ENCODE peak calls at places on chromosomes 12 and 14, in eight cellular contexts. T is sigmoid colon, K is fibroblast of lung, B is pancreas, O is SK-N-SH, A is brain microvascular endothelial cell, V is GM23338, C is fibroblast of the aortic adventitia. U is an unnamed sample.

GRCh38 chr14:105617201-105617777 is 90.9 kb downstream of the TMEM121 start:
- DNase-seq in T (no peak), K (no peak), B (no peak), O (no peak), A (no peak), V (no peak), C (no peak), U (no peak)

GRCh38 chr14:90091393-90091792 is 29.6 kb downstream of the KCNK13 start:
- DNase-seq in T (no peak), K (peak), B (no peak), O (peak), A (peak), V (no peak), C (peak), U (no peak)

GRCh38 chr14:45377201-45377600 is 124.2 kb upstream of the MIS18BP1 start:
- DNase-seq in T (no peak), K (no peak), B (no peak), O (no peak), A (no peak), V (no peak), C (no peak), U (no peak)

GRCh38 chr12:94555687-94556086 is 94.7 kb downstream of the TMCC3 start:
- DNase-seq in T (no peak), K (no peak), B (no peak), O (no peak), A (no peak), V (no peak), C (no peak), U (peak)

GRCh38 chr12:98951401-98951800 is 306.3 kb downstream of the APAF1 start:
- DNase-seq in T (no peak), K (no peak), B (no peak), O (no peak), A (no peak), V (no peak), C (no peak), U (no peak)

GRCh38 chr12:1474567-1475153 is 119.7 kb downstream of the FBXL14 start:
- DNase-seq in T (no peak), K (peak), B (no peak), O (peak), A (peak), V (peak), C (peak), U (peak)

GRCh38 chr12:76627346-76628135 is 68.0 kb upstream of the OSBPL8 start:
- DNase-seq in T (no peak), K (no peak), B (no peak), O (no peak), A (no peak), V (no peak), C (peak), U (no peak)

GRCh38 chr14:87686736-87687135 is 306.2 kb downstream of the GALC start:
- DNase-seq in T (no peak), K (no peak), B (no peak), O (no peak), A (no peak), V (no peak), C (no peak), U (no peak)

GRCh38 chr12:130762319-130762675 is 46.2 kb upstream of the RIMBP2 start:
- DNase-seq in T (peak), K (no peak), B (no peak), O (no peak), A (no peak), V (no peak), C (no peak), U (no peak)

GRCh38 chr14:60175255-60175902 is 10.2 kb upstream of the DHRS7 start:
- DNase-seq in T (no peak), K (no peak), B (no peak), O (no peak), A (no peak), V (no peak), C (no peak), U (no peak)

GRCh38 chr14:69592923-69593677 is 18.3 kb upstream of the SUSD6 start:
- DNase-seq in T (peak), K (peak), B (no peak), O (no peak), A (no peak), V (no peak), C (peak), U (no peak)

GRCh38 chr14:61025239-61026223 is 44.5 kb downstream of the SLC38A6 start:
- DNase-seq in T (peak), K (peak), B (peak), O (peak), A (peak), V (peak), C (peak), U (peak)

GRCh38 chr12:109531411-109531810 is 41.9 kb downstream of the MMAB start:
- DNase-seq in T (no peak), K (no peak), B (no peak), O (peak), A (no peak), V (no peak), C (no peak), U (no peak)

GRCh38 chr12:28536088-28536487 is 345.8 kb downstream of the CCDC91 start:
- DNase-seq in T (no peak), K (peak), B (no peak), O (no peak), A (peak), V (no peak), C (peak), U (no peak)

GRCh38 chr14:44453433-44454171 is 53.5 kb downstream of the FSCB start:
- DNase-seq in T (no peak), K (no peak), B (no peak), O (no peak), A (no peak), V (no peak), C (no peak), U (no peak)

GRCh38 chr12:15527201-15527782 is 205.0 kb downstream of the PTPRO start:
- DNase-seq in T (no peak), K (peak), B (no peak), O (no peak), A (no peak), V (peak), C (peak), U (peak)

GRCh38 chr12:53996886-53997217 is 3.1 kb upstream of the HOXC9 start:
- DNase-seq in T (no peak), K (no peak), B (no peak), O (no peak), A (no peak), V (no peak), C (no peak), U (no peak)
- H3K4me3 ChIP-seq in T (no peak), K (no peak), B (no peak), O (no peak), A (no peak), V (no peak), C (no peak), U (no peak)

GRCh38 chr12:65171870-65172269 is 2.5 kb downstream of the LEMD3 start:
- DNase-seq in T (no peak), K (peak), B (no peak), O (no peak), A (no peak), V (no peak), C (no peak), U (no peak)

GRCh38 chr12:65171073-65171472 is 1.7 kb downstream of the LEMD3 start:
- DNase-seq in T (no peak), K (peak), B (no peak), O (no peak), A (no peak), V (no peak), C (peak), U (no peak)

GRCh38 chr12:65168606-65169310 is 625 bp upstream of the LEMD3 start:
- DNase-seq in T (no peak), K (no peak), B (no peak), O (no peak), A (no peak), V (no peak), C (no peak), U (no peak)

GRCh38 chr12:65170245-65170881 is 980 bp downstream of the LEMD3 start:
- DNase-seq in T (peak), K (peak), B (peak), O (peak), A (peak), V (peak), C (peak), U (peak)

DNA sequence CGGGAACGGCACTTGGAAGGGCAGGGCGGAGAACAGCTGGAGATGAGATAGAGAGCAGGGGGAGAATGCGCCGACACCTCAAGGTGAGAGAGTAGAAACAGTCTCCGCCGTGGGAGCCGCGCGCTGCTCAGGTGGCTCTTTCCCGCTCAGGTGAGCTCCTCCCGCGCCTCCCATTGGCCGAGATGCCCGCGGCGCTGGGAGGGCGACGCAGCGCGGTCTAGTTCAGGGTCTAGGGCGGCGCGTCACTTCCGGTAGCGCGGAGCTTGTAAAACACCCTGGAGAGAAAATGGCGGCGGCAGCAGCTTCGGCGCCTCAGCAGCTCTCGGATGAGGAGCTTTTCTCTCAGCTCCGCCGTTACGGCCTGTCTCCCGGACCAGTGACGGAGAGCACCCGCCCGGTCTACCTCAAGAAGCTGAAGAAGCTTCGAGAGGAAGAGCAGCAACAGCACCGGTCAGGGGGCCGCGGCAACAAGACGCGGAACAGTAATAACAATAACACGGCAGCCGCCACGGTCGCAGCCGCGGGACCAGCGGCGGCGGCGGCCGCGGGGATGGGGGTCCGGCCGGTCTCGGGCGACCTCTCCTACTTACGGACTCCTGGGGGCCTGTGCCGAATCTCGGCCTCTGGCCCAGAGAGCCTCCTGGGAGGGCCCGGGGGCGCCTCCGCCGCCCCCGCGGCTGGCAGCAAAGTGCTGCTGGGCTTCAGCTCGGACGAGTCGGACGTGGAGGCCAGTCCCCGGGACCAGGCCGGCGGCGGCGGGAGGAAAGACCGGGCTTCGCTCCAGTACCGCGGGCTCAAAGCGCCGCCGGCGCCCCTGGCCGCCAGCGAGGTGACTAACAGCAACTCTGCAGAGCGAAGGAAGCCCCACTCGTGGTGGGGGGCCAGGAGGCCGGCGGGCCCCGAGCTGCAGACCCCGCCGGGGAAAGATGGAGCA is at the start of gene LEMD3:
- DNase-seq in T (peak), K (peak), B (peak), O (peak), A (peak), V (peak), C (peak), U (peak)
- TF ChIP-seq CTCF in T (no peak), K (no peak), B (no peak), O (peak), A (no peak), V (no peak), C (no peak), U (no peak)

GRCh38 chr14:68548194-68549056 is 244.4 kb downstream of the ZFP36L1 start:
- DNase-seq in T (peak), K (peak), B (peak), O (peak), A (peak), V (peak), C (peak), U (peak)
- H3K4me3 ChIP-seq in T (no peak), K (no peak), B (no peak), O (no peak), A (no peak), V (no peak), C (no peak), U (no peak)

DNA sequence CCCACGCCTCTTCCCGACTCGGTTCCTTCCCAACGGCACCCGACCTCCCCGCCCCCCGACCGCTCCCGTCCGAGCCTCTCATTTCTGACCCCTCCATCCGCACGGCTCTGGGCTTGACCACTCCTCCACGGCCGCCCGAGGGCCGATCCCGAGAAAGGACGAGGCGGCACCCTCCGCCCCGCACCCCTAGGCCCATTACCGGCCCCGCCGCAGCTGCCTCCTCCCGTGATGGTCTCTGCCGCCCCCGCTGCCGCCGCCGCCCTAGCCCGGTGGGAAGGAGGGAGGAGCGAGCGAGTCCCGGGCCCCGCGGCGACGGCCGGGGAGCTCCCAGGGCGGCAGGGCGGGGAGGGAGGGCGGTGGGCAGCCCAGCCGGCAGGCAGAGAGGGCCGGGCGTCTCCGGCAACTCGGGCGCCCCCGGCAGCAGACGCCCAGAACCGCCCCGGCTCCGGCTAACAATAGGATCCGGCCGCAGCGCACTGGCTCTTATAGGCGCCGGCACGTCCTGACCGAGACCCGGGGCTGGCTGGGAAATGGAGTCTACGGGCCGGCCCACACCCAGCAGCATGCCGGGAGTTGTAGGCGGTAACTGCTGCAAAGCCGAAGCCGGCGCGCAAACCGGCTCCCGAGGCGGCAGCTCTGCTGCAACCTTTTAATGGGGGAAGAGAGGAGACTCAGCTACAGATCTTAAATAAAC is at the start of gene CSRNP2:
- DNase-seq in T (peak), K (peak), B (peak), O (peak), A (peak), V (peak), C (peak), U (peak)
- TF ChIP-seq CTCF in T (no peak), K (no peak), B (no peak), O (no peak), A (no peak), V (no peak), C (peak), U (peak)

DNA sequence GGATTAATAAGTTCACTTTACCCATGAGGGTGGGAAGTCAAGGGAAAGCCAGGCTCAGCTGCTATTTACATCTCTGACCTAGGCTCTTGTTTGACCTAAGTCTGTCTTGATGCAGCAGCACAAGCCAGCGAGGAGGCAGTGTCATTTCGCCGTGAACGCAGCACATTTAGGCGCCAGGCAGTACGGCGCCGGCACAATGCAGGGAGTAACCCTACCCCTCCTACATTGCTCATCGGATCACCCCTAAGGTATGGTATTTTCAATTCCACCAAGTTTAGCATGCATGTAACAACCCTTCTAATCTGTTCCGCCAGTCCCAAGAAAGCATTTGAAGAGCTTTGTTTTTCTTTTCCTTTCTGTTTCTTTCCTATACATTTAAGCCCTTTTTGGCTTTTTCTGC is 81.2 kb downstream of the PCNX1 start:
- DNase-seq in T (no peak), K (no peak), B (no peak), O (no peak), A (no peak), V (peak), C (no peak), U (peak)
- H3K4me3 ChIP-seq in T (no peak), K (no peak), B (no peak), O (no peak), A (no peak), V (no peak), C (no peak), U (no peak)

U was measured in endodermal cell.